ENCODE peak calls at places on chromosomes 4 and X, in four cellular contexts. One of them, this sample, is unnamed.
A peak's percentile ranks its signal among the peaks of the same experiment; 100 is the strongest.

GRCh38 chr4:106690487-106690886 is 321.9 kb upstream of the GIMD1 start:
- DNase-seq in effector memory CD4-positive, alpha-beta T cell: no peak
- DNase-seq in adrenal gland: no peak
- DNase-seq in naive thymus-derived CD4-positive, alpha-beta T cell: no peak
- DNase-seq in this sample: no peak

GRCh38 chrX:134599173-134599914 is 58.9 kb downstream of the PLAC1 start:
- DNase-seq in adrenal gland: no peak
- DNase-seq in effector memory CD4-positive, alpha-beta T cell: no peak
- DNase-seq in naive thymus-derived CD4-positive, alpha-beta T cell: no peak
- DNase-seq in this sample: no peak

GRCh38 chr4:5158825-5159224 is 107.5 kb downstream of the STK32B start:
- DNase-seq in naive thymus-derived CD4-positive, alpha-beta T cell: no peak
- DNase-seq in adrenal gland: no peak
- DNase-seq in effector memory CD4-positive, alpha-beta T cell: no peak
- DNase-seq in this sample: no peak

GRCh38 chr4:4430492-4431195 is 43.7 kb downstream of the NSG1 start:
- DNase-seq in adrenal gland: no peak
- DNase-seq in effector memory CD4-positive, alpha-beta T cell: peak; percentile 8
- DNase-seq in naive thymus-derived CD4-positive, alpha-beta T cell: peak; percentile 53
- DNase-seq in this sample: peak; percentile 36

GRCh38 chr4:1309261-1310010 is 19.7 kb downstream of the MAEA start:
- DNase-seq in naive thymus-derived CD4-positive, alpha-beta T cell: no peak
- DNase-seq in adrenal gland: peak; percentile 93
- DNase-seq in effector memory CD4-positive, alpha-beta T cell: peak; percentile 49
- DNase-seq in this sample: peak; percentile 89

GRCh38 chr4:180669637-180670036 is 1573.6 kb upstream of the TENM3 start:
- DNase-seq in adrenal gland: no peak
- DNase-seq in effector memory CD4-positive, alpha-beta T cell: no peak
- DNase-seq in naive thymus-derived CD4-positive, alpha-beta T cell: no peak
- DNase-seq in this sample: no peak

GRCh38 chr4:84740071-84740470 is 157.1 kb downstream of the CDS1 start:
- DNase-seq in adrenal gland: no peak
- DNase-seq in effector memory CD4-positive, alpha-beta T cell: no peak
- DNase-seq in naive thymus-derived CD4-positive, alpha-beta T cell: no peak
- DNase-seq in this sample: no peak

GRCh38 chr4:67456577-67457196 is 88.6 kb downstream of the CENPC start:
- DNase-seq in effector memory CD4-positive, alpha-beta T cell: no peak
- DNase-seq in adrenal gland: no peak
- DNase-seq in naive thymus-derived CD4-positive, alpha-beta T cell: no peak
- DNase-seq in this sample: no peak

GRCh38 chr4:41692717-41693345 is 55.7 kb downstream of the PHOX2B start:
- DNase-seq in effector memory CD4-positive, alpha-beta T cell: no peak
- DNase-seq in adrenal gland: peak; percentile 63
- DNase-seq in naive thymus-derived CD4-positive, alpha-beta T cell: no peak
- DNase-seq in this sample: peak; percentile 33

GRCh38 chrX:50905334-50905733 is 5.2 kb upstream of the BMP15 start:
- DNase-seq in adrenal gland: no peak
- DNase-seq in naive thymus-derived CD4-positive, alpha-beta T cell: no peak
- DNase-seq in effector memory CD4-positive, alpha-beta T cell: no peak
- DNase-seq in this sample: peak; percentile 29

GRCh38 chr4:159017323-159018036 is 85.4 kb upstream of the RAPGEF2 start:
- DNase-seq in adrenal gland: no peak
- DNase-seq in naive thymus-derived CD4-positive, alpha-beta T cell: no peak
- DNase-seq in effector memory CD4-positive, alpha-beta T cell: no peak
- DNase-seq in this sample: no peak

GRCh38 chrX:105945266-105945665 is 93.3 kb downstream of the SERPINA7 start:
- DNase-seq in naive thymus-derived CD4-positive, alpha-beta T cell: no peak
- DNase-seq in effector memory CD4-positive, alpha-beta T cell: no peak
- DNase-seq in adrenal gland: no peak
- DNase-seq in this sample: no peak

GRCh38 chr4:80045831-80046230 is 27.2 kb downstream of the ANTXR2 start:
- DNase-seq in adrenal gland: no peak
- DNase-seq in effector memory CD4-positive, alpha-beta T cell: no peak
- DNase-seq in naive thymus-derived CD4-positive, alpha-beta T cell: no peak
- DNase-seq in this sample: no peak

GRCh38 chrX:152428089-152428488 is 23.0 kb downstream of the GABRA3 start:
- DNase-seq in adrenal gland: no peak
- DNase-seq in naive thymus-derived CD4-positive, alpha-beta T cell: no peak
- DNase-seq in effector memory CD4-positive, alpha-beta T cell: no peak
- DNase-seq in this sample: no peak

GRCh38 chr4:73311428-73311827 is 52.8 kb upstream of the ANKRD17 start:
- DNase-seq in naive thymus-derived CD4-positive, alpha-beta T cell: no peak
- DNase-seq in effector memory CD4-positive, alpha-beta T cell: no peak
- DNase-seq in adrenal gland: no peak
- DNase-seq in this sample: no peak

GRCh38 chrX:104988038-104988437 is 232.5 kb downstream of the TEX13A start:
- DNase-seq in adrenal gland: no peak
- DNase-seq in naive thymus-derived CD4-positive, alpha-beta T cell: no peak
- DNase-seq in effector memory CD4-positive, alpha-beta T cell: no peak
- DNase-seq in this sample: no peak

GRCh38 chr4:81565137-81565870 is 93.6 kb upstream of the RASGEF1B start:
- DNase-seq in naive thymus-derived CD4-positive, alpha-beta T cell: no peak
- DNase-seq in effector memory CD4-positive, alpha-beta T cell: no peak
- DNase-seq in adrenal gland: peak; percentile 74
- DNase-seq in this sample: no peak

GRCh38 chr4:829761-830655 is 4.1 kb upstream of the CPLX1 start:
- DNase-seq in adrenal gland: no peak
- DNase-seq in naive thymus-derived CD4-positive, alpha-beta T cell: no peak
- DNase-seq in effector memory CD4-positive, alpha-beta T cell: no peak
- DNase-seq in this sample: no peak

GRCh38 chrX:44975666-44976263 is 102.8 kb downstream of the KDM6A start:
- DNase-seq in effector memory CD4-positive, alpha-beta T cell: no peak
- DNase-seq in naive thymus-derived CD4-positive, alpha-beta T cell: no peak
- DNase-seq in adrenal gland: no peak
- DNase-seq in this sample: no peak

GRCh38 chrX:25599061-25599460 is 539.1 kb upstream of the MAGEB18 start:
- DNase-seq in adrenal gland: no peak
- DNase-seq in effector memory CD4-positive, alpha-beta T cell: no peak
- DNase-seq in naive thymus-derived CD4-positive, alpha-beta T cell: no peak
- DNase-seq in this sample: no peak

GRCh38 chr4:169244210-169244609 is 26.5 kb downstream of the SH3RF1 start:
- DNase-seq in effector memory CD4-positive, alpha-beta T cell: no peak
- DNase-seq in naive thymus-derived CD4-positive, alpha-beta T cell: no peak
- DNase-seq in adrenal gland: no peak
- DNase-seq in this sample: no peak

GRCh38 chr4:188975271-188975670 is 836.0 kb downstream of the TRIML1 start:
- DNase-seq in naive thymus-derived CD4-positive, alpha-beta T cell: no peak
- DNase-seq in effector memory CD4-positive, alpha-beta T cell: no peak
- DNase-seq in adrenal gland: no peak
- DNase-seq in this sample: no peak

GRCh38 chr4:17580969-17581368 is 4.0 kb downstream of the LAP3 start:
- DNase-seq in naive thymus-derived CD4-positive, alpha-beta T cell: no peak
- DNase-seq in effector memory CD4-positive, alpha-beta T cell: no peak
- DNase-seq in adrenal gland: no peak
- DNase-seq in this sample: no peak

GRCh38 chr4:187171731-187172339 is 448.2 kb upstream of the FAT1 start:
- DNase-seq in adrenal gland: no peak
- DNase-seq in effector memory CD4-positive, alpha-beta T cell: no peak
- DNase-seq in naive thymus-derived CD4-positive, alpha-beta T cell: no peak
- DNase-seq in this sample: no peak

GRCh38 chrX:1341531-1342179 is 5.1 kb downstream of the IL3RA start:
- DNase-seq in naive thymus-derived CD4-positive, alpha-beta T cell: no peak
- DNase-seq in effector memory CD4-positive, alpha-beta T cell: no peak
- DNase-seq in adrenal gland: no peak
- DNase-seq in this sample: no peak

GRCh38 chr4:42352049-42352448 is 45.2 kb upstream of the SHISA3 start:
- DNase-seq in adrenal gland: no peak
- DNase-seq in effector memory CD4-positive, alpha-beta T cell: no peak
- DNase-seq in naive thymus-derived CD4-positive, alpha-beta T cell: no peak
- DNase-seq in this sample: no peak

GRCh38 chr4:185142563-185142910 is 529 bp upstream of the SLC25A4 start:
- DNase-seq in adrenal gland: no peak
- DNase-seq in naive thymus-derived CD4-positive, alpha-beta T cell: no peak
- DNase-seq in effector memory CD4-positive, alpha-beta T cell: no peak
- DNase-seq in this sample: no peak

GRCh38 chr4:38177792-38178665 is 217.8 kb downstream of the PTTG2 start:
- DNase-seq in effector memory CD4-positive, alpha-beta T cell: no peak
- DNase-seq in adrenal gland: no peak
- DNase-seq in naive thymus-derived CD4-positive, alpha-beta T cell: peak; percentile 45
- DNase-seq in this sample: no peak

GRCh38 chrX:150035531-150035930 is 97.2 kb upstream of the EOLA2 start:
- DNase-seq in adrenal gland: no peak
- DNase-seq in effector memory CD4-positive, alpha-beta T cell: no peak
- DNase-seq in naive thymus-derived CD4-positive, alpha-beta T cell: no peak
- DNase-seq in this sample: no peak

GRCh38 chr4:182881928-182882327 is 35.3 kb downstream of the DCTD start:
- DNase-seq in adrenal gland: peak; percentile 61
- DNase-seq in naive thymus-derived CD4-positive, alpha-beta T cell: no peak
- DNase-seq in effector memory CD4-positive, alpha-beta T cell: no peak
- DNase-seq in this sample: no peak

DNA sequence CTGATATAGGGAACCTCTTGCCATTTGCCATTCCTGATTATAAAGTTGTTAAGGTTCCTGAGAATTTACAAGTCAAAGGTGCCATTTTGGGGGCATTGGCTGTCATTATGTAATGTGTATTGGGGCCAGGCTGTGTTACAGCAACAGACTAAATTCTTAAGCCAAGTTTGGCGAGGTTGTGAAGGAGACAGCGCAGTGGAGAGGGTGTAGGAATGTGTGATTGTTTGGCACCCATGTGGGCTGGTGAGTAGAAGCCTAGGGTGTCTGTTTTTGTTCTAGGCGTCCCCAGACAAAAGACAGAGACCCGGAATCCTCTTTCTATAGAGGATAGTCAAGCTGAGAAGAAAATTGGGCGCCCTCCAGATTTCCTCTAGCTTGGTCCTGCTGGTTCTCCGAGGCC is 2535.3 kb downstream of the PCDH7 start:
- DNase-seq in effector memory CD4-positive, alpha-beta T cell: no peak
- DNase-seq in naive thymus-derived CD4-positive, alpha-beta T cell: no peak
- DNase-seq in adrenal gland: no peak
- DNase-seq in this sample: no peak
- H3K4me3 ChIP-seq in effector memory CD4-positive, alpha-beta T cell: no peak overlapping the region
- H3K4me3 ChIP-seq in naive thymus-derived CD4-positive, alpha-beta T cell: no peak overlapping the region
- H3K4me3 ChIP-seq in adrenal gland: no peak overlapping the region
- H3K4me3 ChIP-seq in this sample: no peak overlapping the region

GRCh38 chr4:25632135-25632534 is 23.5 kb upstream of the SLC34A2 start:
- DNase-seq in naive thymus-derived CD4-positive, alpha-beta T cell: no peak
- DNase-seq in adrenal gland: no peak
- DNase-seq in effector memory CD4-positive, alpha-beta T cell: no peak
- DNase-seq in this sample: no peak
- H3K4me1 ChIP-seq in naive thymus-derived CD4-positive, alpha-beta T cell: no peaks in the 10 kb centered on the region
- H3K4me1 ChIP-seq in adrenal gland: no peaks in the 10 kb centered on the region
- H3K4me1 ChIP-seq in effector memory CD4-positive, alpha-beta T cell: no peaks in the 10 kb centered on the region
- H3K4me1 ChIP-seq in this sample: peaks cover 3% of the 10 kb centered on the region

GRCh38 chrX:153645151-153645550 is 1.9 kb upstream of the DUSP9 start:
- DNase-seq in adrenal gland: no peak
- DNase-seq in naive thymus-derived CD4-positive, alpha-beta T cell: no peak
- DNase-seq in effector memory CD4-positive, alpha-beta T cell: no peak
- DNase-seq in this sample: no peak

GRCh38 chrX:153645921-153646481 is 1.0 kb upstream of the DUSP9 start:
- DNase-seq in adrenal gland: no peak
- DNase-seq in effector memory CD4-positive, alpha-beta T cell: no peak
- DNase-seq in naive thymus-derived CD4-positive, alpha-beta T cell: no peak
- DNase-seq in this sample: no peak

GRCh38 chrX:153642655-153643430 is 4.2 kb upstream of the DUSP9 start:
- DNase-seq in naive thymus-derived CD4-positive, alpha-beta T cell: no peak
- DNase-seq in effector memory CD4-positive, alpha-beta T cell: no peak
- DNase-seq in adrenal gland: no peak
- DNase-seq in this sample: no peak

GRCh38 chrX:153643431-153644351 is 3.3 kb upstream of the DUSP9 start:
- DNase-seq in adrenal gland: no peak
- DNase-seq in effector memory CD4-positive, alpha-beta T cell: no peak
- DNase-seq in naive thymus-derived CD4-positive, alpha-beta T cell: no peak
- DNase-seq in this sample: peak; percentile 19

GRCh38 chrX:153644356-153645125 is 2.5 kb upstream of the DUSP9 start:
- DNase-seq in naive thymus-derived CD4-positive, alpha-beta T cell: no peak
- DNase-seq in effector memory CD4-positive, alpha-beta T cell: no peak
- DNase-seq in adrenal gland: no peak
- DNase-seq in this sample: peak; percentile 40
- H3K4me3 ChIP-seq in naive thymus-derived CD4-positive, alpha-beta T cell: no peak overlapping the region
- H3K4me3 ChIP-seq in effector memory CD4-positive, alpha-beta T cell: no peak overlapping the region
- H3K4me3 ChIP-seq in adrenal gland: no peak overlapping the region
- H3K4me3 ChIP-seq in this sample: no peak overlapping the region

DNA sequence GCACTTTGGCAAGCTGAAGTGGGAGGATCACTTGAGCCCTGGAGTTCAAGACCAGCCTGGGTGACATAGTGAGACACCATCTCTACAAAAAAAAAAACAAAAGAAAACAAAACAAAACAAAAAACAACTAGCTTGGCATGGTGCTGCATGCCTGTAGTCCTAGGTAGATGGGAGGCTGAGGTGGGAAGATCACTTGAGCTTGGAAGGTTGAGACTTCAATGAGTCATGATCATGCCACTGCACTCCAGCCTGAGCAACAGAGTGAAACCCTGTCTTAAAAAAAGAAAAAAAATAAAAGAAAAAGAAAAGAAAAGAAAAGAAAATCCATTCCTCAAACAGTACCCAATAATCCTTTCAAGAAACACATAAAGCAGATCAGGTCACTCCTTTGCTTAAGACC is 14.9 kb upstream of the ERCC6L start:
- DNase-seq in naive thymus-derived CD4-positive, alpha-beta T cell: no peak
- DNase-seq in effector memory CD4-positive, alpha-beta T cell: no peak
- DNase-seq in adrenal gland: no peak
- DNase-seq in this sample: no peak
- H3K4me1 ChIP-seq in naive thymus-derived CD4-positive, alpha-beta T cell: no peaks in the 10 kb centered on the region
- H3K4me1 ChIP-seq in effector memory CD4-positive, alpha-beta T cell: no peaks in the 10 kb centered on the region
- H3K4me1 ChIP-seq in adrenal gland: no peaks in the 10 kb centered on the region
- H3K4me1 ChIP-seq in this sample: peaks cover 8% of the 10 kb centered on the region

GRCh38 chr4:183989471-183989870 is 84.4 kb downstream of the STOX2 start:
- DNase-seq in adrenal gland: no peak
- DNase-seq in naive thymus-derived CD4-positive, alpha-beta T cell: no peak
- DNase-seq in effector memory CD4-positive, alpha-beta T cell: no peak
- DNase-seq in this sample: no peak

GRCh38 chr4:183987529-183987946 is 82.4 kb downstream of the STOX2 start:
- DNase-seq in effector memory CD4-positive, alpha-beta T cell: no peak
- DNase-seq in naive thymus-derived CD4-positive, alpha-beta T cell: no peak
- DNase-seq in adrenal gland: peak; percentile 81
- DNase-seq in this sample: no peak

GRCh38 chr4:183986645-183987528 is 81.8 kb downstream of the STOX2 start:
- DNase-seq in effector memory CD4-positive, alpha-beta T cell: no peak
- DNase-seq in adrenal gland: no peak
- DNase-seq in naive thymus-derived CD4-positive, alpha-beta T cell: no peak
- DNase-seq in this sample: no peak

GRCh38 chr4:183988874-183989273 is 83.8 kb downstream of the STOX2 start:
- DNase-seq in naive thymus-derived CD4-positive, alpha-beta T cell: no peak
- DNase-seq in adrenal gland: no peak
- DNase-seq in effector memory CD4-positive, alpha-beta T cell: no peak
- DNase-seq in this sample: no peak

GRCh38 chr4:183987987-183988392 is 82.9 kb downstream of the STOX2 start:
- DNase-seq in naive thymus-derived CD4-positive, alpha-beta T cell: no peak
- DNase-seq in effector memory CD4-positive, alpha-beta T cell: no peak
- DNase-seq in adrenal gland: peak; percentile 86
- DNase-seq in this sample: peak; percentile 76
- H3K4me3 ChIP-seq in naive thymus-derived CD4-positive, alpha-beta T cell: no peak overlapping the region
- H3K4me3 ChIP-seq in effector memory CD4-positive, alpha-beta T cell: no peak overlapping the region
- H3K4me3 ChIP-seq in adrenal gland: peak overlapping the region; percentile 29
- H3K4me3 ChIP-seq in this sample: peak overlapping the region; percentile 24

This sample was measured in SJSA1.